ENCODE peak calls at places on chromosomes 7 and 10, in eight cellular contexts. One of them, this sample, is unnamed.

GRCh38 chr7:116340201-116340847 is 130.0 kb downstream of the TES start:
- DNase-seq in foreskin fibroblast: no peak
- DNase-seq in heart right ventricle: no peak
- DNase-seq in esophagus muscularis mucosa: no peak
- DNase-seq in nephron progenitor cell: no peak
- DNase-seq in prostate gland: no peak
- DNase-seq in B cell: no peak
- DNase-seq in GM06990: no peak
- DNase-seq in this sample: no peak

GRCh38 chr7:27434729-27435400 is 192.3 kb downstream of the EVX1 start:
- DNase-seq in foreskin fibroblast: peak
- DNase-seq in heart right ventricle: no peak
- DNase-seq in esophagus muscularis mucosa: peak
- DNase-seq in nephron progenitor cell: no peak
- DNase-seq in prostate gland: no peak
- DNase-seq in B cell: no peak
- DNase-seq in GM06990: no peak
- DNase-seq in this sample: no peak

GRCh38 chr10:91689731-91690168 is 56.9 kb upstream of the PPP1R3C start:
- DNase-seq in foreskin fibroblast: peak
- DNase-seq in heart right ventricle: peak
- DNase-seq in esophagus muscularis mucosa: peak
- DNase-seq in nephron progenitor cell: no peak
- DNase-seq in prostate gland: no peak
- DNase-seq in B cell: no peak
- DNase-seq in GM06990: no peak
- DNase-seq in this sample: no peak

GRCh38 chr7:47992446-47992845 is 13.0 kb upstream of the HUS1 start:
- DNase-seq in foreskin fibroblast: no peak
- DNase-seq in heart right ventricle: no peak
- DNase-seq in esophagus muscularis mucosa: no peak
- DNase-seq in nephron progenitor cell: no peak
- DNase-seq in prostate gland: no peak
- DNase-seq in B cell: no peak
- DNase-seq in GM06990: no peak
- DNase-seq in this sample: no peak

GRCh38 chr7:114082934-114083647 is 164.3 kb upstream of the PPP1R3A start:
- DNase-seq in foreskin fibroblast: no peak
- DNase-seq in heart right ventricle: peak
- DNase-seq in esophagus muscularis mucosa: no peak
- DNase-seq in nephron progenitor cell: peak
- DNase-seq in prostate gland: no peak
- DNase-seq in B cell: no peak
- DNase-seq in GM06990: no peak
- DNase-seq in this sample: no peak

GRCh38 chr10:3054816-3055202 is 12.5 kb upstream of the PFKP start:
- DNase-seq in foreskin fibroblast: no peak
- DNase-seq in heart right ventricle: no peak
- DNase-seq in esophagus muscularis mucosa: no peak
- DNase-seq in nephron progenitor cell: no peak
- DNase-seq in prostate gland: no peak
- DNase-seq in B cell: no peak
- DNase-seq in GM06990: no peak
- DNase-seq in this sample: no peak

GRCh38 chr10:74963549-74963948 is 137.1 kb downstream of the KAT6B start:
- DNase-seq in foreskin fibroblast: no peak
- DNase-seq in heart right ventricle: no peak
- DNase-seq in esophagus muscularis mucosa: no peak
- DNase-seq in nephron progenitor cell: no peak
- DNase-seq in prostate gland: no peak
- DNase-seq in B cell: no peak
- DNase-seq in GM06990: peak
- DNase-seq in this sample: no peak

GRCh38 chr7:144835668-144836544 is at the start of gene TPK1:
- DNase-seq in foreskin fibroblast: peak
- DNase-seq in heart right ventricle: peak
- DNase-seq in esophagus muscularis mucosa: peak
- DNase-seq in nephron progenitor cell: peak
- DNase-seq in prostate gland: peak
- DNase-seq in B cell: peak
- DNase-seq in GM06990: peak
- DNase-seq in this sample: peak

DNA sequence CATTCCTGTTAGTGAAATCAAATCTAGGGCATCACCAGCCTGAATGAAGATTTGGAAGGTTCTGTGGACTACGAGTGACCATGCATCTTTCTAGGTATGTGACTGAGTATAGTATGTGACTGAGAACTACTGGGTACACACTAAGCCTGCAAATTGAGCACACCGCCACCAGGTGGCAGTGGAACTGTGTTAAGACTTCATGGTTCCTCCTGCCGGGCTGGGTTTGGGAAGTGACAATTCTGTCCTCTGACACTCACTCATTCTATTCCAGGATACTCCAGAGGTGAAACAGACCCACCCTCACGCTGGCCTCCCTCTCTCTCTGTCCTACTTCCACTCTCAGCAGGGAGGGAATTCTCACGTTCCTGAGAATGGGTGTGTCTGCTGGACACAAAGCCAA is 84.0 kb upstream of the TMEM248 start:
- DNase-seq in foreskin fibroblast: peak
- DNase-seq in heart right ventricle: no peak
- DNase-seq in esophagus muscularis mucosa: no peak
- DNase-seq in nephron progenitor cell: peak
- DNase-seq in prostate gland: no peak
- DNase-seq in B cell: no peak
- DNase-seq in GM06990: no peak
- DNase-seq in this sample: no peak
- TF ChIP-seq CTCF in foreskin fibroblast: peak
- TF ChIP-seq CTCF in heart right ventricle: peak
- TF ChIP-seq CTCF in esophagus muscularis mucosa: no peak
- TF ChIP-seq CTCF in nephron progenitor cell: peak
- TF ChIP-seq CTCF in prostate gland: peak
- TF ChIP-seq CTCF in B cell: no peak
- TF ChIP-seq CTCF in GM06990: peak
- TF ChIP-seq CTCF in this sample: peak

DNA sequence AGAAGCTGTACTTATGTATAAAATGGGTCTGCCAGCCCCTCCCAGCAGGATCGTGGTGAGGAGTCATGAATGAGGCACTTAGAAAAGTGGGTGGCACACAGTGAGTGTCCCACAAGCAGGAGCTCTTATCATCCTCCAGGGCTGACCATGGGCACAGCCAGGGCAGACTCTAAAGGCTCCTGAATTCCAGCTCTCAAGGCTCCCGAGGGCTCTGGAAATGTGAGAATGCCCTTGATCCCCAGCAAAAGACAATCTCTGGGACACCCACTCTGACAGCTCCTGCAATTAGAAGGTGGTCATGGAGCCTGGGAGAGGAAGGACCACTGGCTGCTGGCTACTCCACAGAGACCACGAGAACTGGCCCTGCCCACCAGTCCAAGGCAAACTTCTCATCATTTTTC is 1.6 kb downstream of the VSTM4 start:
- DNase-seq in foreskin fibroblast: no peak
- DNase-seq in heart right ventricle: no peak
- DNase-seq in esophagus muscularis mucosa: no peak
- DNase-seq in nephron progenitor cell: no peak
- DNase-seq in prostate gland: no peak
- DNase-seq in B cell: peak
- DNase-seq in GM06990: no peak
- DNase-seq in this sample: no peak
- TF ChIP-seq CTCF in foreskin fibroblast: no peak
- TF ChIP-seq CTCF in heart right ventricle: no peak
- TF ChIP-seq CTCF in esophagus muscularis mucosa: no peak
- TF ChIP-seq CTCF in nephron progenitor cell: no peak
- TF ChIP-seq CTCF in prostate gland: no peak
- TF ChIP-seq CTCF in B cell: no peak
- TF ChIP-seq CTCF in GM06990: no peak
- TF ChIP-seq CTCF in this sample: no peak

GRCh38 chr10:93063217-93063976 is 2.8 kb downstream of the CYP26C1 start:
- DNase-seq in foreskin fibroblast: no peak
- DNase-seq in heart right ventricle: no peak
- DNase-seq in esophagus muscularis mucosa: no peak
- DNase-seq in nephron progenitor cell: no peak
- DNase-seq in prostate gland: no peak
- DNase-seq in B cell: no peak
- DNase-seq in GM06990: no peak
- DNase-seq in this sample: no peak

GRCh38 chr10:93060887-93061593 is 442 bp downstream of the CYP26C1 start:
- DNase-seq in foreskin fibroblast: no peak
- DNase-seq in heart right ventricle: no peak
- DNase-seq in esophagus muscularis mucosa: no peak
- DNase-seq in nephron progenitor cell: no peak
- DNase-seq in prostate gland: no peak
- DNase-seq in B cell: no peak
- DNase-seq in GM06990: no peak
- DNase-seq in this sample: no peak

GRCh38 chr10:93059975-93060886 is at the start of gene CYP26C1:
- DNase-seq in foreskin fibroblast: no peak
- DNase-seq in heart right ventricle: no peak
- DNase-seq in esophagus muscularis mucosa: no peak
- DNase-seq in nephron progenitor cell: no peak
- DNase-seq in prostate gland: no peak
- DNase-seq in B cell: no peak
- DNase-seq in GM06990: no peak
- DNase-seq in this sample: no peak

GRCh38 chr10:93062499-93063216 is 2.1 kb downstream of the CYP26C1 start:
- DNase-seq in foreskin fibroblast: no peak
- DNase-seq in heart right ventricle: no peak
- DNase-seq in esophagus muscularis mucosa: no peak
- DNase-seq in nephron progenitor cell: peak
- DNase-seq in prostate gland: no peak
- DNase-seq in B cell: no peak
- DNase-seq in GM06990: no peak
- DNase-seq in this sample: no peak

DNA sequence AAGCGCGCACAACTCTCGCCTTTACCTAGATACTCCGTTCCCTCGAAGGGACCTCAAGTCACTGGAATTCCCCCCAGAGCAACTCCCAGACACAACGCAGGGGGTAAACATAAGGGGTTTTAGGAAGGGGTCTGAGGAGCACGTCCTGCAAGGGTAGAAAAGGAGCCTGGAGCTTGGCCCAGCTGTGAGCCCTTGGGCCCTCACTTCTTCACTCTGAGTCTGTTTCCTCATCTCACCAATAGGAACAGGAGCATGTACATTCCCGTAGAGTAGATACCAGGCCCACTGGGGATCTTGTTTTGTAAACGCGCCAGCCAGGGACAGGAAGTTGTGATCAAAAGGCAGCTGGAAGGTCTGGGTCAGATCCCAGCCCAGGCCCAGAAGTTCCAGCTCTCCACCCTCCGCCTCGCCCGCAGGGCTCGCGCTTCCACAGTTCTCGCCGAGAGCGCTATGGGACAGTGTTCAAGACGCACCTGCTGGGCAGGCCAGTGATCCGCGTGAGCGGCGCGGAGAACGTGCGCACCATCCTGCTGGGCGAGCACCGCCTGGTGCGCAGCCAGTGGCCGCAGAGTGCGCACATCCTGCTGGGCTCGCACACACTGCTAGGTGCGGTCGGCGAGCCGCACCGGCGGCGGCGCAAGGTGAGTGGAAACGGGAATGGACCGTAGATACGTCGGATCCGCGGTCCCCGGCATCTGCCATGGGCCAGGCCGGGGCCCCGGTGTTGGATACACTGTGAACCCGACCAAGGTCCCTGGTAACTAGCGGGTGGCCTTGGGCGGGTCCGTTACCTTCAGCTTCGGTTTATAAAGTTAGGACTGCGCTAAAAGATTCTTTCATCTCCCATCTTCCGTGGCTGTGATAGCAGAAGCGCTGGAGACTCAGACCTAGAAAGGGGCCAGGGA is 1.2 kb downstream of the CYP26C1 start:
- DNase-seq in foreskin fibroblast: no peak
- DNase-seq in heart right ventricle: no peak
- DNase-seq in esophagus muscularis mucosa: peak
- DNase-seq in nephron progenitor cell: no peak
- DNase-seq in prostate gland: no peak
- DNase-seq in B cell: no peak
- DNase-seq in GM06990: no peak
- DNase-seq in this sample: no peak
- TF ChIP-seq CTCF in foreskin fibroblast: no peak
- TF ChIP-seq CTCF in heart right ventricle: no peak
- TF ChIP-seq CTCF in esophagus muscularis mucosa: no peak
- TF ChIP-seq CTCF in nephron progenitor cell: no peak
- TF ChIP-seq CTCF in prostate gland: no peak
- TF ChIP-seq CTCF in B cell: no peak
- TF ChIP-seq CTCF in GM06990: no peak
- TF ChIP-seq CTCF in this sample: no peak

GRCh38 chr7:42068554-42069280 is 168.3 kb downstream of the GLI3 start:
- DNase-seq in foreskin fibroblast: no peak
- DNase-seq in heart right ventricle: no peak
- DNase-seq in esophagus muscularis mucosa: no peak
- DNase-seq in nephron progenitor cell: peak
- DNase-seq in prostate gland: no peak
- DNase-seq in B cell: no peak
- DNase-seq in GM06990: no peak
- DNase-seq in this sample: no peak

GRCh38 chr7:42070068-42070467 is 166.9 kb downstream of the GLI3 start:
- DNase-seq in foreskin fibroblast: peak
- DNase-seq in heart right ventricle: no peak
- DNase-seq in esophagus muscularis mucosa: no peak
- DNase-seq in nephron progenitor cell: no peak
- DNase-seq in prostate gland: no peak
- DNase-seq in B cell: no peak
- DNase-seq in GM06990: no peak
- DNase-seq in this sample: no peak

GRCh38 chr7:42069625-42070024 is 167.4 kb downstream of the GLI3 start:
- DNase-seq in foreskin fibroblast: no peak
- DNase-seq in heart right ventricle: no peak
- DNase-seq in esophagus muscularis mucosa: no peak
- DNase-seq in nephron progenitor cell: no peak
- DNase-seq in prostate gland: no peak
- DNase-seq in B cell: no peak
- DNase-seq in GM06990: no peak
- DNase-seq in this sample: no peak

GRCh38 chr7:42074079-42074478 is 162.9 kb downstream of the GLI3 start:
- DNase-seq in foreskin fibroblast: no peak
- DNase-seq in heart right ventricle: no peak
- DNase-seq in esophagus muscularis mucosa: no peak
- DNase-seq in nephron progenitor cell: no peak
- DNase-seq in prostate gland: no peak
- DNase-seq in B cell: no peak
- DNase-seq in GM06990: no peak
- DNase-seq in this sample: no peak

DNA sequence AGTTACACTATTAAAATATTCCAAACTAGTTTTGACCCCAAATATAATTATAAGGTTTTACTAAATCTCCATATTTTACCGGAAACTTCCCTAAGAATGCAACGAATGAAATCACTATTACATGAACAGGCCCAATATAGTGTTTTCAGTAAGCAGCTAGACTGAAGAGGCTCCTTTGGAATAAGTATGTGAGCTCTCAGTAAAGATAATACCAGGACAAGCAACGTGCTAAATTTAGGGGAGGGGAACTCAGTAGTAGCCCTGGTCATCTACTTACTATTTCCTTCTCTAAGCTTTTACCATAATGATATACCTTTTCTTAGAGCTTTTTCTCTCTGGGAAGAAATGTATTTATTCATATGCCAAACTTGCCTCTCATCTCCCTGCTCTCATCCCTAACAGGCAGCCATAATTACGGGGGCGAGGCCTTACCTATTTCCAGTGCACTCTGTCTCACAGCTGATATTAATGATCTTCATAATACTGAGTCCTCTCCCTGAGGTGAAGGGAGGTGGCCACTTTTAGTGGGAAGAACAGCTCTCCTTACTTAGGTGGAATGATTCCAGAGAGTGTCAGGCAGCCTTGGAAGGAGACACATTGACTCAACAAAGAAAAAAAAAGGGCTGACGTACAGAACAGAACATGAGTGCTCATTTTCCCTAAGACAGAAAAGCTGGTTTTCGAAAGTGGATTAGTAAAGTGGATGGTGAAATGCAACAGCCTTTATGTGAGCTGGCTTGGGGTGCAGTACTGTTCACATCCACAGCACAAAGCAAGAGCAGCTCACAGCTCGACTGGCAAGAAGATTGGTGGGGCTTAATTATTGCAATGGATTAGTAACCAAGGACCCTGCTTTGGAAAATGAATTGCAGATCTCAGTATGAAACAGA is 165.4 kb downstream of the GLI3 start:
- DNase-seq in foreskin fibroblast: peak
- DNase-seq in heart right ventricle: no peak
- DNase-seq in esophagus muscularis mucosa: no peak
- DNase-seq in nephron progenitor cell: no peak
- DNase-seq in prostate gland: no peak
- DNase-seq in B cell: no peak
- DNase-seq in GM06990: no peak
- DNase-seq in this sample: no peak
- TF ChIP-seq CTCF in foreskin fibroblast: no peak
- TF ChIP-seq CTCF in heart right ventricle: no peak
- TF ChIP-seq CTCF in esophagus muscularis mucosa: peak
- TF ChIP-seq CTCF in nephron progenitor cell: peak
- TF ChIP-seq CTCF in prostate gland: no peak
- TF ChIP-seq CTCF in B cell: no peak
- TF ChIP-seq CTCF in GM06990: no peak
- TF ChIP-seq CTCF in this sample: peak